ENCODE peak calls at places on chromosomes 11 and 22, in eight cellular contexts. U is K562, W is PC-3, P is mesenchymal stem cell, F is fibroblast of lung, J is colonic mucosa, R is IMR-90, Q is GM23248. M is an unnamed sample.
A peak's percentile ranks its signal among the peaks of the same experiment; 100 is the strongest.

GRCh38 chr22:33515733-33516297 is 404.5 kb downstream of the LARGE1 start:
- DNase-seq in R (no peak), F (no peak), U (no peak), W (no peak), P (no peak), J (no peak), Q (no peak), M (no peak)

GRCh38 chr11:113906038-113906437 is 1.4 kb downstream of the HTR3B start:
- DNase-seq in P (peak; percentile 56), F (peak; percentile 55), J (peak; percentile 68), W (peak; percentile 93), R (peak; percentile 51), Q (peak; percentile 38), U (peak; percentile 23), M (peak; percentile 71)

GRCh38 chr11:45451766-45452440 is 165.8 kb upstream of the SYT13 start:
- DNase-seq in R (peak; percentile 5), Q (no peak), U (no peak), J (no peak), W (no peak), F (peak; percentile 44), P (peak; percentile 11), M (no peak)

GRCh38 chr22:20834725-20835124 is 23.9 kb downstream of the PI4KA start:
- DNase-seq in U (no peak), W (no peak), F (no peak), J (no peak), Q (no peak), P (no peak), R (no peak), M (no peak)

GRCh38 chr11:1854949-1855885 is 2.3 kb downstream of the LSP1 start:
- DNase-seq in F (no peak), J (no peak), Q (no peak), U (no peak), R (no peak), W (no peak), P (no peak), M (no peak)

GRCh38 chr11:1291295-1292017 is 18.0 kb downstream of the TOLLIP start:
- DNase-seq in R (no peak), Q (no peak), W (no peak), P (no peak), F (no peak), J (no peak), U (no peak), M (no peak)

GRCh38 chr11:46047520-46047919 is 73.7 kb downstream of the PHF21A start:
- DNase-seq in Q (peak; percentile 10), R (no peak), P (no peak), J (no peak), W (peak; percentile 18), U (no peak), F (no peak), M (no peak)

GRCh38 chr11:63985812-63986155 is 454 bp upstream of the OTUB1 start:
- DNase-seq in U (peak; percentile 62), W (no peak), F (no peak), Q (peak; percentile 67), J (no peak), R (no peak), P (no peak), M (no peak)

GRCh38 chr11:57641426-57641825 is 8.3 kb downstream of the YPEL4 start:
- DNase-seq in P (peak; percentile 81), U (peak; percentile 63), R (peak; percentile 69), J (no peak), W (peak; percentile 76), Q (peak; percentile 81), F (peak; percentile 78), M (peak; percentile 58)

GRCh38 chr11:82701847-82702520 is 31.7 kb downstream of the FAM181B start:
- DNase-seq in U (peak; percentile 61), F (peak; percentile 44), P (peak; percentile 31), Q (peak; percentile 50), W (peak; percentile 81), J (peak; percentile 22), R (peak; percentile 16), M (peak; percentile 87)

DNA sequence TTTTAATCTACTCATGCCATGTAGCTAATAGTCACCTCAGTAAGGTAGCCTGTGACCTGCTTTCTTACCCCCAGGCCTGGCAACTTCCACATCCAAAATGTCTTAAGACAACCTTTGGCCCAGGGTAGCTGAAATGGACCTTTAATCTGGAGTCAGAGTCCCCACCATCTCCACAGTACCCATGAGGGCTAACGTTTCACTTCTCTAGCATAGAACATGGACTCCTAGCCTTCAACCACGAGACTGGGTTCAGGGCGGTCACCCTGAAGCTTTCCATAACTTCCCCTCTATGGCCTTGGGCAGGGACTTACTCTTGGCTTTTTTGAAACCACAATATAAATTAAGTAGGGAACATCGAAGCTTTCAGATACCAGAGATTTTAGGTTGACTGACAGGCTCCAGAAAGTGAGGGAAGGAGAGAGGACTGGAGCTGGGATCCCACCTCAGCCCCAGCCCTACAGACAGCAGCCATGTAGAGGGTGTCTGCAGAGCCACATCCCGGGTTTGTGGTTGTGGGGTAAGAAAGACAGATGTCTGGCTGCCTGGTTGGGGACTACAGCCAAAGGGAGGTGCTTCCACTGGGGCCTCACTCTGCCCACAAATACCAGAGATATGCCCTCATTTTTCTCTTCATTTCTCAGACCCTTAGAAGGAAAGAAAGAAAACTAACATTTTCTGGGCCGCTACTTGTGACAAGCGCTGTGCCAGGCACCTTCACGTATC is 2.6 kb downstream of the TBC1D10A start:
- DNase-seq in F (peak; percentile 40), P (peak; percentile 53), U (no peak), W (no peak), R (peak; percentile 47), J (no peak), Q (peak; percentile 77), M (no peak)
- H3K9ac ChIP-seq in F (no peak overlapping the region), P (peak overlapping the region; percentile 90), U (no peak overlapping the region), W (no peak overlapping the region), R (peak overlapping the region; percentile 48), J (no peak overlapping the region), Q (peak overlapping the region; percentile 91), M (no peak overlapping the region)

GRCh38 chr11:4071828-4072421 is 22.7 kb upstream of the RRM1 start:
- DNase-seq in J (no peak), F (no peak), Q (no peak), R (no peak), P (peak; percentile 51), W (no peak), U (no peak), M (peak; percentile 40)
- H3K36me3 ChIP-seq in J (no peaks in the 10 kb centered on the region), F (no peaks in the 10 kb centered on the region), Q (no peaks in the 10 kb centered on the region), R (no peaks in the 10 kb centered on the region), P (peaks cover 11% of the 10 kb centered on the region), W (no peaks in the 10 kb centered on the region), U (peaks cover 29% of the 10 kb centered on the region), M (no peaks in the 10 kb centered on the region)

GRCh38 chr11:125449586-125449985 is 46.5 kb downstream of the FEZ1 start:
- DNase-seq in W (no peak), U (no peak), J (no peak), P (no peak), Q (no peak), R (no peak), F (no peak), M (peak; percentile 15)

GRCh38 chr11:125448136-125448535 is 47.9 kb downstream of the FEZ1 start:
- DNase-seq in J (no peak), U (no peak), F (peak; percentile 37), W (peak; percentile 64), R (peak; percentile 75), Q (peak; percentile 85), P (no peak), M (peak; percentile 41)

GRCh38 chr11:125452125-125452470 is 44.0 kb downstream of the FEZ1 start:
- DNase-seq in J (no peak), P (no peak), U (no peak), F (no peak), R (no peak), W (no peak), Q (no peak), M (peak; percentile 49)

GRCh38 chr11:125454047-125454446 is 42.0 kb downstream of the FEZ1 start:
- DNase-seq in R (no peak), F (no peak), U (peak; percentile 88), P (no peak), J (no peak), W (no peak), Q (no peak), M (peak; percentile 31)

DNA sequence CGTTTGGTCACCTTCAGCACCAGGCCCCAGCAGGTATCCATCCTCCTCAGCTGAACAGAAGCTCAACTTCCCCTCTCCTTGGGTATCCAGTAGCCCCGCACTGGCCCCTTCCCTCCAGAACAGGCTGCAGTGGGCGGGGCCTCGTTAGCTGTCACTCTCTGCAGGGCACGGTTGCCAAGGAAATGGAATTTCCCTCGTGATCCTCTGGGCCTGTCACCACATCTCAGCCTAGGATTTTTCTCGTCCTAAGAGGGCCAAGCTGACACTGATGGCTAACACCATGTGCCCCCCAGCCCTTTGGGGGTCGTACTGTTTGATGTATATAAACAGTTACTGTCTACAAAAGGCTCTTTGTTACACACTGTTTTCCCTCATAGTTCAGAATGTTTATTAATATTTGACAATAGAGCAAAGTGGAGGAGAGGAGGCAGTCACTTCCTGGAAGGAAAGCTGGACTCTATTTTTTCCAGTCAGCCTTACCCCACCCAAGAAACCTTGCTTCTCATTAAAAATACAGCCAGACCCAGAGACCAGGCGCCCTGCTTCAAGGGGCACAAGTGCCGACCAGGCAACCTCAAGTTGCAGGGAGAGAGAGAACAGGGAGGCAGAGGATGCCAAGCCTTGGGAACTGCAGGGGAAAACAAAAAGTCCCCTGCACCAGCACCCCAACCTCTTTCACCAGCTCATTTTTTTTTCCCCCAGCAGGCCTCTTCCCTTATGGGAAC is 44.5 kb downstream of the FEZ1 start:
- DNase-seq in U (peak; percentile 63), W (no peak), F (peak; percentile 47), R (peak; percentile 25), J (peak; percentile 44), Q (peak; percentile 20), P (peak; percentile 54), M (peak; percentile 93)
- H3K9ac ChIP-seq in U (no peak overlapping the region), W (no peak overlapping the region), F (no peak overlapping the region), R (no peak overlapping the region), J (no peak overlapping the region), Q (no peak overlapping the region), P (peak overlapping the region; percentile 50), M (no peak overlapping the region)

GRCh38 chr11:13446444-13446843 is 16.6 kb downstream of the BTBD10 start:
- DNase-seq in J (no peak), Q (peak; percentile 72), P (no peak), W (peak; percentile 62), R (peak; percentile 48), U (no peak), F (no peak), M (no peak)

GRCh38 chr11:13449522-13449921 is 13.5 kb downstream of the BTBD10 start:
- DNase-seq in F (no peak), U (no peak), Q (no peak), P (no peak), J (no peak), W (no peak), R (no peak), M (no peak)

GRCh38 chr11:13445588-13445987 is 17.4 kb downstream of the BTBD10 start:
- DNase-seq in R (no peak), Q (no peak), W (no peak), U (no peak), P (no peak), J (no peak), F (no peak), M (no peak)

GRCh38 chr11:13448876-13449275 is 14.1 kb downstream of the BTBD10 start:
- DNase-seq in P (peak; percentile 19), W (no peak), J (no peak), F (peak; percentile 77), Q (peak; percentile 35), R (peak; percentile 41), U (peak; percentile 10), M (no peak)

DNA sequence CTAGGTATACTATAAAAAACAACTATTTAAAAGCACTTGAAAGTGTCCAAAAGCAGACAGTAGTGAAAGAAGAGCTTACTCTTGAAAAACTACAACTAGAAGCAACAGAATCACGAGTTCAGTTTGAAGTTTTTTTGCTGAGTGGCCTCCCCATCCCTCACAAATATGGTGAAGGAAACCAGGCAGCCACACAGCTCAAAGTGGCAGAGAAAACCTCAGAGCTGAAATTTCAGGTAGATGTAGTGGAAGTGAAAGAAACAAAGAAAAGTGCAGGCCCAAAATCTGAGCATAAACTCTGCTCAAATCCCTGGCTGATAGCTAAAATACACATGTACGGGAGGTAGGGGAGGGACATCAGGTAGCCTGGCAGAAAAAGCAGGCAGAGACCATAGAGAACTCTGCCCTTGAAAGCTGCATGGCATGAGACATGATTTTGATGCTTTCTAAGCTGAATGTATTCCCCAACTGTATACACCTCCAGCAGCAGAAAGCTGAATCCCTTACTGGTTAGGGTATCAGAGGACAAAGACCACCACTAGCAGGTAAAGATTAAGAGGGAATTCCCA is 12.1 kb downstream of the BTBD10 start:
- DNase-seq in U (no peak), F (no peak), P (no peak), W (no peak), R (no peak), Q (no peak), J (no peak), M (no peak)
- H3K36me3 ChIP-seq in U (no peaks in the 10 kb centered on the region), F (no peaks in the 10 kb centered on the region), P (no peaks in the 10 kb centered on the region), W (no peaks in the 10 kb centered on the region), R (peaks cover 1% of the 10 kb centered on the region), Q (no peaks in the 10 kb centered on the region), J (no peaks in the 10 kb centered on the region), M (peaks cover 4% of the 10 kb centered on the region)